ENCODE peak calls at places on chromosomes 4 and X, in nine cellular contexts. B is heart left ventricle, I is suprapubic skin, G is HL-60, J is endodermal cell, Z is dorsolateral prefrontal cortex, R is HCT116, U is neural progenitor cell, D is right lobe of liver. Q is an unnamed sample.

GRCh38 chr4:99395595-99396364 is 39.4 kb downstream of the ADH7 start:
- DNase-seq in B (no peak), D (no peak), G (no peak), J (no peak), Z (no peak), I (no peak), R (no peak), U (no peak), Q (no peak)

GRCh38 chr4:128451270-128451905 is 163.8 kb upstream of the PGRMC2 start:
- DNase-seq in G (no peak), J (no peak), Z (no peak), I (no peak), B (no peak), U (no peak), R (no peak), D (no peak), Q (no peak)

GRCh38 chr4:128384091-128384520 is 96.5 kb upstream of the PGRMC2 start:
- DNase-seq in I (no peak), B (no peak), U (no peak), G (no peak), D (no peak), R (no peak), J (no peak), Z (no peak), Q (no peak)

GRCh38 chr4:18366762-18367358 is 345.3 kb upstream of the LCORL start:
- DNase-seq in G (peak; percentile 1), B (no peak), I (no peak), R (no peak), Z (no peak), J (peak; percentile 49), U (peak; percentile 49), D (no peak), Q (no peak)

GRCh38 chr4:47936336-47936735 is 22.0 kb upstream of the NFXL1 start:
- DNase-seq in R (no peak), B (no peak), U (no peak), J (no peak), I (no peak), D (no peak), G (no peak), Z (no peak), Q (no peak)

GRCh38 chrX:39736219-39737211 is 361.2 kb downstream of the BCOR start:
- DNase-seq in I (peak; percentile 80), G (no peak), D (peak; percentile 87), U (no peak), B (peak; percentile 85), J (no peak), R (no peak), Z (no peak), Q (peak; percentile 67)

GRCh38 chrX:151151668-151152267 is 24.6 kb upstream of the GPR50 start:
- DNase-seq in R (peak; percentile 13), D (no peak), J (peak; percentile 57), U (peak; percentile 70), B (no peak), G (peak; percentile 10), I (no peak), Z (no peak), Q (no peak)

GRCh38 chr4:39528056-39528465 is 822 bp upstream of the UGDH start:
- DNase-seq in Z (no peak), R (no peak), I (peak; percentile 91), G (peak; percentile 8), B (no peak), J (no peak), U (no peak), D (no peak), Q (peak; percentile 71)

GRCh38 chrX:148376342-148376741 is 124.1 kb upstream of the AFF2 start:
- DNase-seq in U (no peak), B (no peak), R (no peak), I (no peak), J (no peak), Z (no peak), G (no peak), D (no peak), Q (no peak)

GRCh38 chr4:96347582-96347981 is 507.7 kb downstream of the PDHA2 start:
- DNase-seq in D (no peak), G (no peak), J (no peak), I (no peak), R (no peak), B (no peak), U (no peak), Z (no peak), Q (no peak)

GRCh38 chr4:73608677-73609594 is 11.3 kb downstream of the RASSF6 start:
- DNase-seq in R (no peak), Z (no peak), U (no peak), I (no peak), G (no peak), B (no peak), J (no peak), D (no peak), Q (no peak)

GRCh38 chr4:147480891-147481576 is at the start of gene EDNRA:
- DNase-seq in U (peak; percentile 64), B (peak; percentile 57), Z (peak; percentile 53), R (no peak), I (no peak), G (no peak), J (peak; percentile 84), D (no peak), Q (no peak)

GRCh38 chrX:861335-861890 is 230.8 kb downstream of the SHOX start:
- DNase-seq in D (no peak), I (no peak), R (no peak), G (no peak), Z (no peak), U (no peak), B (no peak), J (peak; percentile 35), Q (no peak)

GRCh38 chrX:1450381-1451161 is 2.1 kb downstream of the ASMTL start:
- DNase-seq in B (no peak), G (no peak), D (peak; percentile 46), R (no peak), J (peak; percentile 32), Z (peak; percentile 12), U (no peak), I (peak; percentile 60), Q (no peak)

GRCh38 chrX:132833373-132833772 is 125.1 kb downstream of the HS6ST2 start:
- DNase-seq in R (no peak), I (no peak), J (no peak), U (no peak), D (no peak), Z (no peak), B (no peak), G (no peak), Q (no peak)

GRCh38 chr4:26873391-26874026 is 12.9 kb downstream of the STIM2 start:
- DNase-seq in U (no peak), B (no peak), Z (no peak), J (no peak), D (no peak), R (no peak), I (no peak), G (no peak), Q (no peak)

GRCh38 chr4:124018383-124019317 is 622.1 kb downstream of the SPRY1 start:
- DNase-seq in G (no peak), B (peak; percentile 74), D (peak; percentile 51), I (peak; percentile 78), Z (no peak), R (no peak), J (peak; percentile 42), U (no peak), Q (no peak)

GRCh38 chr4:158161561-158162354 is 11.1 kb downstream of the GASK1B start:
- DNase-seq in I (no peak), Z (no peak), B (peak; percentile 61), G (no peak), D (no peak), J (no peak), R (peak; percentile 63), U (peak; percentile 17), Q (peak; percentile 48)

GRCh38 chr4:17605236-17605635 is 9.2 kb upstream of the MED28 start:
- DNase-seq in R (no peak), D (no peak), B (no peak), J (no peak), U (no peak), Z (no peak), G (no peak), I (no peak), Q (no peak)

DNA sequence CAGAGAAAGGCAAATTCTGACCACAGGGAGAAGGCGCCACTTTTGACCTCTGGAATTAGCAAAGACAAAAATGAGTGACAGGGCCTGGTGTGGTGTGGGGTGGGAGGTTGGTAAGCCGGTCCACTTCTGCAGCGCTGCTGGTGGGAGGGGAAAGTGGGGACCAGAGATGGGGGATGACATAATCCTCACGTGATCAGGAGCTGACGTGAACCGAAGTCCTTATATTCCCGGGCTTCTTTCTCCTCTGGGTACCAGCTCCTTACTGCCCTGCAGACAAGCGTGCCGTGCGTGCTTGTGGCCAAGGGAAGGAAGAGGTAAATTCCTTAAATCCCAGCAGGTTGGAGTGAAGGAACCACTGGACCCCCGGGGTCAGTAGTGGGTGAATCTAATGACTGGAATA is at the start of gene TCEAL7:
- DNase-seq in R (no peak), Z (peak; percentile 77), G (no peak), D (no peak), J (no peak), I (no peak), U (peak; percentile 33), B (peak; percentile 29), Q (no peak)
- H3K4me3 ChIP-seq in R (no peak within 1 kb of the TSS), Z (peak within 1 kb of the TSS; percentile 63), G (no peak within 1 kb of the TSS), D (no peak within 1 kb of the TSS), J (no peak within 1 kb of the TSS), I (peak within 1 kb of the TSS; percentile 30), U (peak within 1 kb of the TSS; percentile 42), B (peak within 1 kb of the TSS; percentile 8), Q (peak within 1 kb of the TSS; percentile 68)

GRCh38 chr4:1232661-1233621 is 16.0 kb downstream of the CTBP1 start:
- DNase-seq in D (no peak), I (peak; percentile 67), R (no peak), U (peak; percentile 26), G (no peak), Z (no peak), J (no peak), B (peak; percentile 70), Q (no peak)
- H3K27ac ChIP-seq in D (peak overlapping the region; percentile 9), I (no peak overlapping the region), R (no peak overlapping the region), U (no peak overlapping the region), G (no peak overlapping the region), Z (peak overlapping the region; percentile 18), J (peak overlapping the region; percentile 84), B (peak overlapping the region; percentile 9), Q (no peak overlapping the region)

DNA sequence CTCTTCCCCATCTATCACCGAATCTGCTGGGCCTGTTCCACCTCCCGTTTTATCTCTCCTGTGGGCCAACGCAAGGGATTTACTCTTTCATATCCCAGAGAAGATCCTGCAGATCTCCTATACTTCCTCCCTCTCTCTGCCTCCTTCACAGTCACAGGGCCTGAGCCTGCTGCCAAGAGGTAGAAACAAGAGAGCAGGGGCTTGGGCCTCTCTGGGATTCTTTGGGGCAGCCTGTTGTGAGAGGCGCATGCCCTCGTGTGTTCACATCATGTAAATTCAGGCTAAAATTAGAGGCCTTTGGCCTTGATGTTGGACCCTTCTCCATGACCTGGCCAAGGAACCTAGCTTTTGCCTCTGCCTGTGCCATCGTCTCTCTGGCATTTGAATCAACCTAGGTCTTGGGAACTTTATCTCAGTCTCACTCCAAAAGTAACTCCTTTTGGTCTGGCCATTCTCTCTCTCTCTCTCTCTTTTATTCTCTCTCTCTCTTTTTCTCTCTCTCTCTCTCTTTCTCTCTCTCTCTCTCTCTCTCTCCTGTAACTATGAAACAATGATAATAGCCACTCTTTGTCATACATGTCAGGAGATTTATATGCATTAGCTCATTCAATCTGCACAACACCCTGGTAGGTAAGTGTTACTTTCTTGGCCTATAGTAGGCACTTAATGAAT is 20.0 kb upstream of the EFNB1 start:
- DNase-seq in I (no peak), R (peak; percentile 8), J (peak; percentile 68), Z (no peak), U (peak; percentile 21), B (peak; percentile 24), G (no peak), D (no peak), Q (no peak)
- TF ChIP-seq CTCF in I (no peak), R (peak; percentile 40), J (peak; percentile 64), Z (peak; percentile 23), U (peak; percentile 36), B (peak; percentile 38), G (no peak), D (peak; percentile 39), Q (no peak)

GRCh38 chrX:46551494-46552128 is 6.4 kb upstream of the ZNF674 start:
- DNase-seq in B (no peak), J (peak; percentile 81), G (no peak), U (peak; percentile 9), R (no peak), Z (no peak), D (no peak), I (no peak), Q (no peak)
- H3K4me3 ChIP-seq in B (no peak overlapping the region), J (no peak overlapping the region), G (no peak overlapping the region), U (no peak overlapping the region), R (no peak overlapping the region), Z (no peak overlapping the region), D (no peak overlapping the region), I (no peak overlapping the region), Q (no peak overlapping the region)

Q was measured in thoracic aorta.